ENCODE peak calls at places on chromosomes 2 and 18, in six cellular contexts. R, Z, E, G, O and T are unnamed samples.

GRCh38 chr2:150919899-150920298 is 341.8 kb downstream of the RBM43 start:
- DNase-seq in R (no peak), Z (peak), E (no peak), G (no peak), O (no peak), T (no peak)

GRCh38 chr2:109470121-109470921 is 143.4 kb downstream of the SEPTIN10 start:
- DNase-seq in R (no peak), Z (peak), E (peak), G (no peak), O (peak), T (peak)

GRCh38 chr2:104871566-104872033 is 17.7 kb downstream of the POU3F3 start:
- DNase-seq in R (no peak), Z (no peak), E (no peak), G (no peak), O (no peak), T (no peak)

GRCh38 chr18:61606068-61606660 is 272.9 kb downstream of the CDH20 start:
- DNase-seq in R (peak), Z (peak), E (no peak), G (no peak), O (no peak), T (peak)

GRCh38 chr2:173966274-173967098 is 1.3 kb upstream of the SP3 start:
- DNase-seq in R (no peak), Z (no peak), E (no peak), G (no peak), O (no peak), T (no peak)

GRCh38 chr2:27085670-27086089 is 892 bp upstream of the KHK start:
- DNase-seq in R (peak), Z (peak), E (peak), G (peak), O (peak), T (peak)

GRCh38 chr2:187615364-187615763 is 61.1 kb upstream of the TFPI start:
- DNase-seq in R (no peak), Z (no peak), E (no peak), G (no peak), O (no peak), T (peak)

GRCh38 chr2:226427538-226428307 is 371.9 kb downstream of the IRS1 start:
- DNase-seq in R (no peak), Z (peak), E (no peak), G (no peak), O (no peak), T (peak)

GRCh38 chr2:219430633-219431615 is 3.7 kb upstream of the SPEG start:
- DNase-seq in R (no peak), Z (peak), E (no peak), G (no peak), O (peak), T (peak)

GRCh38 chr2:55365303-55365702 is 54.4 kb downstream of the CCDC88A start:
- DNase-seq in R (no peak), Z (peak), E (no peak), G (peak), O (peak), T (no peak)

GRCh38 chr2:239168575-239168974 is 232.2 kb downstream of the HDAC4 start:
- DNase-seq in R (no peak), Z (no peak), E (no peak), G (no peak), O (no peak), T (no peak)

DNA sequence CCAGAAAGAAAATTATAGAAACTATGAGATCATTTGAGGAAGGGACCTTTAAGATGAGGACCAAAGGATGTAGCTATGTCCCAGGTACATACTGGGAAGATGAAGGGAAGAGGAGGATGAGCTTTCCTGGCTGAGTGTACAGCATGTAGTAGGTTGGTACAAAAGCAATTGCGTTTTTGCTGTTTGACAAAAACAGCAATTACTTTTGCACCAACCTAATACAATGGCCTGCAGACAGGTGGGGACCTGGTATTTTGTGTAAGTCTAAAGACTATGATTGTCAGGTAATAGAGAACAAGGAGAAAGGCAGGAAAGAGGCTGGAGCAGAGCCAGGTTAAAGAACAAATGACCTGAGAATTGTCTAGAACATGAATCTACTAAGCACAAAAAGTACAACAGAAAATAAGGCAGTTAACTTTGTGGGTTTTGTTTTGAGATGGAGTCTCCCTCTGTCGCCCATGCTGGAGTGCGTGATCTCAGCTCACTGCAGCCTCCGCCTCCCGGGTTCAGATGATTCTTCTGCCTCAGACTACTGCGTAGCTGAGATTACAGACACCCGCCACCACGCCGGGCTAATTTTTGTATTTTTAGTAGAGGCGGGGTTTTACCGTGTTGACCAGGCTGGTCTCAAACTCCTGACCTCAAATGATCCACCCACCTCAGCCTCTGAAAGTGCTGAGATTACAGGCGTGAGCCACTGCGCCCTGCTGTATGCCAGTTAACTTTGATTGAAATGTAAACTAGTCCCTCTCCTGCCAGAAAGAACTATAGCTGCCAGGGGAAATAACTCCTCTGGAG is 3.2 kb upstream of the TGOLN2 start:
- DNase-seq in R (no peak), Z (no peak), E (peak), G (no peak), O (no peak), T (no peak)
- TF ChIP-seq CTCF in R (no peak), Z (no peak), E (no peak), G (no peak), O (no peak), T (no peak)

DNA sequence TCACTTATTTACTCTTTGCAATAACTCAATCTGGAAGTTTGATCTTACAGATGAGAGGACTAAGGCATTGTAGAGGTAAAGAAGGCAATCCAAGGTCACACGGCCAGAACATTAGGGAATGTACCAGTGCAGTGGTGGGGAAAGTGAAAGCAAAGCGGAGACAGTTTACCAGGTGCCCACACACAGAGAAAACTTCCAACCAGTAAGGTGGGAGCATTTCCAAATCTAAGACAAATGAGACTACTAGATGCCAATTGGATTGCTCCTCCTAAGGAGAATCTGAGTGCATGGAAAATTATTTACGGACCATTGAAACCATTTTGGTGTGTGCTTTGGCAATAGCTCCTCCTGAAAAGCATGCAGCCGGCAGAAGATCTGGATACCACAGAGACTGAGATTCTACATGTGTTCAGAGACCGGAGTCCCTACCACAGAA is 34.9 kb downstream of the SLC20A1 start:
- DNase-seq in R (no peak), Z (no peak), E (no peak), G (no peak), O (no peak), T (no peak)
- H2AFZ ChIP-seq in R (no peak), Z (no peak), E (no peak), G (peak), O (no peak), T (no peak)

GRCh38 chr18:48669180-48669675 is 130.4 kb downstream of the CTIF start:
- DNase-seq in R (no peak), Z (no peak), E (no peak), G (no peak), O (no peak), T (no peak)

GRCh38 chr18:48665654-48666053 is 126.8 kb downstream of the CTIF start:
- DNase-seq in R (no peak), Z (no peak), E (no peak), G (no peak), O (no peak), T (no peak)

GRCh38 chr18:48668466-48669179 is 129.8 kb downstream of the CTIF start:
- DNase-seq in R (no peak), Z (no peak), E (no peak), G (no peak), O (no peak), T (no peak)

GRCh38 chr18:48666613-48667012 is 127.8 kb downstream of the CTIF start:
- DNase-seq in R (no peak), Z (no peak), E (no peak), G (no peak), O (no peak), T (no peak)

DNA sequence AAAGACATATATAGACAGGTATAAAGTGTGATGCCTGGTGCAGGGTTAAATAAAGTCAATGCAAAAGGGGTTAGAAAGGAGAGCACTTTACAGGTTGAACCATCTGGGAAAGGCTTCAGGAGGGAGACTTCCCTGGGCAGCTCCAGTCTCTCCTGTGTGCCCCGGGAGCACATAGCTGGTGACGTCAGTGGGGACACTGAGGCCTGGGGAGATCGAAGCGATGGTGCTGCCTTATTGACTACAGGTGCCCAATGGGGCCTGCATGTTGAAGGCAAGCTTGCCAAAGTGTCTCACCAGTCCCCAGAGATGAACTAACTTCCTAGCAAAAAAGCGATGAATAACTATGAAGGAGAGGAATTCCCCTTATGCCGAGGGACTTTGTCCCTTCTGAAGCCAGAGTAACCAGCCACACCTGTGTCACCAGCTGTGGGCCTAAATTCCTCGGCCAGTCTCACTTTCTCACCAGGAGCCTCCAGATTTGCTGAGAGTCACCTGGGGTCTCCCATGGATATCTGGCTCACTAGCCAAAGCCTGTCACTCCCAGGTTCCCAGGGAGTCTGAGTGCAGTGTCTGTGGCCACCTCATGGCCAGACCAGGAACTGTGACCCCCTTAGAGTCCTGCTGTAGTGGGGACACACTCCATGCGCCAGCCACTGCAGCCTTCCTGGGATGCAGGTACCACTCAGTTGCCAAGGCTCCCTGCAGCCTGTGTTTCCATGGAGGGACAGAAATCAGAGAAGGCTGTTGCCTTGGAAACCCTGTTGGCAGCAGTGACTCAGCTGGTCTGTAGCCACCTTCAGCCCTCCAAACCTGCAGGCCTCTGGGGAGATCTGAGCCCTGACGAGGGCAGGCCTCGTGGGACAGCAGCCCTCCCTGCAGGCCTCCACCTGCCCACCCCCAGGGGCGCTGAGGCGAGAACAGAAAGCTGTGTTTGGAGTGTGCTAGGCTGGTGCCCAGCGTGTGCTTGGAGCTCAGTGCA is 128.7 kb downstream of the CTIF start:
- DNase-seq in R (no peak), Z (peak), E (no peak), G (no peak), O (no peak), T (no peak)
- TF ChIP-seq CTCF in R (peak), Z (peak), E (no peak), G (peak), O (peak), T (no peak)

GRCh38 chr2:69948963-69949645 is 12.3 kb downstream of the ASPRV1 start:
- DNase-seq in R (no peak), Z (no peak), E (no peak), G (peak), O (no peak), T (no peak)
- H2AFZ ChIP-seq in R (no peak), Z (no peak), E (no peak), G (peak), O (no peak), T (no peak)

GRCh38 chr2:39227628-39228412 is 15.9 kb downstream of the CDKL4 start:
- DNase-seq in R (peak), Z (peak), E (peak), G (peak), O (peak), T (peak)

GRCh38 chr2:39225564-39225963 is 18.2 kb downstream of the CDKL4 start:
- DNase-seq in R (no peak), Z (no peak), E (peak), G (no peak), O (no peak), T (no peak)

GRCh38 chr2:39232141-39232540 is 11.6 kb downstream of the CDKL4 start:
- DNase-seq in R (no peak), Z (peak), E (no peak), G (no peak), O (no peak), T (no peak)

GRCh38 chr2:39223909-39224308 is 19.9 kb downstream of the CDKL4 start:
- DNase-seq in R (no peak), Z (no peak), E (no peak), G (no peak), O (no peak), T (no peak)

DNA sequence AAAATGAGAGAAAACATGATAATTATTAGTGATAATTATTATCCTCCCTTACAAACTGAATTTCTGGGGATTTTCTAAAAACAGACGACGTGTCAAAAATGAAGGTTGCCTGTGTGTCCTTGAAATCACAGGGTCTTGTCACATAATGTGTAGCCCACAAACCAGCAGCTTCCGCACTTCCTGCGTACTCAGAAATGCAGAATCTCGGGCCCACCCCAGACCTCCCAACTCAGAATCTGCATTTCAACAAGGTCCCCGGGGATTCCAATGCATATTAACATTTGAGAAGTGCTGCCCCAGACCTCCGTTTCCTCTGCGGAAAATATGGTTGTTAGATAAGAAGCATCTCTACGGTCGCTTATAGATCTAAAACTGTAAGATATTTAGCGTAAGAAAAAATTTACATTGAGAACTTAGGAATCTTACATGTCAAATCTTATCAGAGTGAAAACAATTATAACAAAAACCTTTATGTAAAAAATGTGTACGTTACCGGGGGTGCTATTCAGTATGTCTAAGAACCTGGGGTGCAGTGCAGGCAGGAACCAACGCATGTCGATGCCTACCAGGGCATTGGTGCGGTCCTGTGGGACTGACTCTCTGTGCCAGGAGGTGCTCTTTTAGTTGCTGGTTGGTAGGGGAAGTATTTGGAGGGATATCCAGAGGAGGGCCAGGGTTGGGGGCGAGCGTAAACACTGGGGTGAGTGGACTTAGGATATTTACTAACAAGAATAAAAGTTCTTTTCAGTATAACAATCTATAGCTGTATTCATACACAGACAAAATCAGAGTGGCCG is 15.2 kb downstream of the CDKL4 start:
- DNase-seq in R (peak), Z (no peak), E (no peak), G (no peak), O (no peak), T (no peak)
- TF ChIP-seq CTCF in R (no peak), Z (no peak), E (no peak), G (no peak), O (no peak), T (no peak)

GRCh38 chr2:181421464-181421863 is 35.7 kb upstream of the ITGA4 start:
- DNase-seq in R (no peak), Z (no peak), E (no peak), G (no peak), O (no peak), T (no peak)

GRCh38 chr2:181420259-181421130 is 36.7 kb upstream of the ITGA4 start:
- DNase-seq in R (no peak), Z (no peak), E (no peak), G (no peak), O (no peak), T (no peak)

GRCh38 chr2:181419124-181419855 is 37.9 kb upstream of the ITGA4 start:
- DNase-seq in R (no peak), Z (no peak), E (no peak), G (no peak), O (no peak), T (no peak)

GRCh38 chr2:181426687-181427086 is 30.5 kb upstream of the ITGA4 start:
- DNase-seq in R (no peak), Z (no peak), E (no peak), G (no peak), O (no peak), T (no peak)

DNA sequence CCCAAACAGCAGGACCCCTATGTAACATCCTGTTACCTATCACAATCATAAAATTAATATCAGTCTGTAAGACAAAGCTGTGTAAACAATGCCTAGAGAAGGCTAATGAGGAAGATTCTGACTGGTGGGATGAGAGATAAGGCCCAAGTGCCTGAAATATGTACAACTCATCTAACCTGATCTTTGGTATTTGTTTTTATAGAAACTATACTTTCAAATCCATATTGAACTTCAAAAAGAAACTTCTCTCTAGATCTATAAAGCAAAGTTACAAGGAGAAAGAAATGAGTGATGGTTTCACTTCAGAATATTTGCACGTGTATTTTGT is 36.1 kb upstream of the ITGA4 start:
- DNase-seq in R (no peak), Z (no peak), E (no peak), G (no peak), O (no peak), T (no peak)
- H2AFZ ChIP-seq in R (no peak), Z (no peak), E (no peak), G (no peak), O (no peak), T (no peak)

DNA sequence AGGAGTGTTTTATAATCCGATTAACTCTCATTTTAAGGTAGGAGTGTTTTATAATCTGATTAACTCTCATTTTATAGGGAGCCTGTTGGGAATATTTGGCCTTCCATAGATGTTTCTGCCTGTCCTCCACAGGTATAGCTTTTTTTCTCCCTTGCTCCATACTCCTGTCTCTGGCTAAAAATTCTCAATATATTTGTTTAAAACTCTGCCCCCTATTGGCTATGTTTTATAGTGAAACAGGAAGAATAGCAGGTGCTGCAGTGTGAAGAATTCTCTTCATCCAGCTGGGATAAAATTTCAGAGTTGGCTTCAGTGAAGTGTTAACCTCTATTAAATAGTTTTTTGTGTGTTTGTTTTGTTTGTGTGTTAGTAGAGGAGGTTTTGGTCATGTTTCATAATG is 1046.0 kb upstream of the TMEFF2 start:
- DNase-seq in R (no peak), Z (no peak), E (peak), G (no peak), O (no peak), T (no peak)
- TF ChIP-seq CTCF in R (peak), Z (no peak), E (peak), G (no peak), O (no peak), T (no peak)